ENCODE peak calls at places on chromosomes 2 and 18, in five cellular contexts. X is AG04449; V is effector memory CD4-positive, alpha-beta T cell; W is activated T-helper 1 cell treated with Interleukin-2 at 50 U/mL for 16 hours; C is RCC 7860. N is an unnamed sample.

GRCh38 chr18:46488472-46489213 is 168.4 kb downstream of the LOXHD1 start:
- DNase-seq in X (no peak), V (no peak), W (no peak), C (no peak), N (no peak)

GRCh38 chr18:44705075-44705474 is 24.4 kb downstream of the SETBP1 start:
- DNase-seq in X (no peak), V (no peak), W (no peak), C (no peak), N (no peak)

GRCh38 chr2:61193670-61194561 is 31.9 kb downstream of the C2orf74 start:
- DNase-seq in X (no peak), V (no peak), W (no peak), C (no peak), N (no peak)

GRCh38 chr2:10075101-10075500 is 5.1 kb downstream of the CYS1 start:
- DNase-seq in X (no peak), V (no peak), W (no peak), C (no peak), N (no peak)

GRCh38 chr18:49412673-49413072 is 47.8 kb downstream of the DYM start:
- DNase-seq in X (no peak), V (no peak), W (no peak), C (no peak), N (no peak)

GRCh38 chr2:98404556-98405250 is 40.0 kb upstream of the INPP4A start:
- DNase-seq in X (no peak), V (no peak), W (no peak), C (no peak), N (no peak)

GRCh38 chr2:37287966-37288365 is 36.7 kb downstream of the PRKD3 start:
- DNase-seq in X (no peak), V (no peak), W (no peak), C (no peak), N (no peak)

GRCh38 chr18:26655010-26655613 is 106.8 kb upstream of the KCTD1 start:
- DNase-seq in X (no peak), V (no peak), W (no peak), C (no peak), N (no peak)

GRCh38 chr2:168320267-168320666 is 72.9 kb upstream of the STK39 start:
- DNase-seq in X (no peak), V (no peak), W (no peak), C (no peak), N (no peak)

GRCh38 chr2:63047193-63047533 is 3.5 kb upstream of the OTX1 start:
- DNase-seq in X (no peak), V (no peak), W (no peak), C (no peak), N (no peak)

GRCh38 chr2:111119847-111120252 is 864 bp upstream of the BCL2L11 start:
- DNase-seq in X (no peak), V (no peak), W (no peak), C (no peak), N (no peak)

GRCh38 chr2:75428060-75428459 is 132.7 kb downstream of the EVA1A start:
- DNase-seq in X (no peak), V (no peak), W (no peak), C (no peak), N (no peak)

GRCh38 chr2:71552861-71553301 is 99.5 kb downstream of the DYSF start:
- DNase-seq in X (no peak), V (no peak), W (no peak), C (no peak), N (no peak)

GRCh38 chr2:181258761-181259160 is 198.4 kb upstream of the ITGA4 start:
- DNase-seq in X (peak; percentile 67), V (no peak), W (no peak), C (no peak), N (peak; percentile 49)

GRCh38 chr2:96241901-96242611 is 23.7 kb downstream of the TMEM127 start:
- DNase-seq in X (peak; percentile 34), V (peak; percentile 46), W (peak; percentile 28), C (no peak), N (no peak)